ENCODE peak calls at places on chromosomes 5 and 9, in ten cellular contexts. P is stomach; Q is IMR-90; X is naive thymus-derived CD4-positive, alpha-beta T cell; J is heart right ventricle; Z is hepatocyte; Y is cardiac muscle cell; T is CD8-positive, alpha-beta T cell; G is A673; F is aorta. M is an unnamed sample.

GRCh38 chr9:131670247-131670681 is 69.6 kb downstream of the RAPGEF1 start:
- DNase-seq in P (no peak), Q (no peak), X (no peak), J (peak; percentile 51), Z (no peak), Y (no peak), T (no peak), G (no peak), F (peak; percentile 88), M (no peak)

GRCh38 chr5:60334281-60334713 is 365.7 kb downstream of the DEPDC1B start:
- DNase-seq in P (no peak), Q (peak; percentile 65), X (no peak), J (no peak), Z (no peak), Y (no peak), T (no peak), G (no peak), F (no peak), M (no peak)

GRCh38 chr5:74971947-74972460 is 80.4 kb downstream of the GCNT4 start:
- DNase-seq in P (no peak), Q (no peak), X (no peak), J (no peak), Z (no peak), Y (no peak), T (no peak), G (no peak), F (no peak), M (no peak)

GRCh38 chr5:42035526-42035925 is 110.4 kb downstream of the FBXO4 start:
- DNase-seq in P (no peak), Q (no peak), X (no peak), J (no peak), Z (no peak), Y (no peak), T (no peak), G (no peak), F (no peak), M (no peak)

GRCh38 chr5:72937517-72938061 is 18.3 kb upstream of the FCHO2 start:
- DNase-seq in P (no peak), Q (no peak), X (no peak), J (no peak), Z (no peak), Y (no peak), T (no peak), G (no peak), F (no peak), M (no peak)

GRCh38 chr5:61881821-61882220 is 424.2 kb upstream of the KIF2A start:
- DNase-seq in P (no peak), Q (peak; percentile 3), X (no peak), J (no peak), Z (peak; percentile 11), Y (no peak), T (no peak), G (peak; percentile 50), F (no peak), M (no peak)

GRCh38 chr9:115653231-115653630 is 500.4 kb upstream of the PAPPA start:
- DNase-seq in P (no peak), Q (peak; percentile 92), X (no peak), J (no peak), Z (no peak), Y (no peak), T (no peak), G (no peak), F (no peak), M (no peak)

GRCh38 chr9:108473209-108474112 is 382.3 kb downstream of the ACTL7B start:
- DNase-seq in P (no peak), Q (peak; percentile 61), X (no peak), J (no peak), Z (no peak), Y (no peak), T (no peak), G (no peak), F (no peak), M (no peak)

GRCh38 chr9:5801739-5802113 is 31.2 kb downstream of the ERMP1 start:
- DNase-seq in P (no peak), Q (no peak), X (no peak), J (no peak), Z (no peak), Y (no peak), T (no peak), G (no peak), F (no peak), M (no peak)

GRCh38 chr9:90857855-90858254 is 56.2 kb downstream of the SYK start:
- DNase-seq in P (no peak), Q (no peak), X (no peak), J (no peak), Z (no peak), Y (no peak), T (no peak), G (no peak), F (no peak), M (no peak)

GRCh38 chr9:86099695-86100364 is 472 bp upstream of the GOLM1 start:
- DNase-seq in P (peak; percentile 43), Q (peak; percentile 57), X (no peak), J (peak; percentile 19), Z (peak; percentile 76), Y (peak; percentile 49), T (no peak), G (peak; percentile 45), F (peak; percentile 67), M (peak; percentile 29)

GRCh38 chr5:142358648-142359047 is 33.8 kb upstream of the SPRY4 start:
- DNase-seq in P (no peak), Q (no peak), X (no peak), J (no peak), Z (no peak), Y (no peak), T (no peak), G (no peak), F (no peak), M (no peak)

GRCh38 chr5:142358121-142358520 is 33.3 kb upstream of the SPRY4 start:
- DNase-seq in P (no peak), Q (no peak), X (no peak), J (no peak), Z (no peak), Y (no peak), T (no peak), G (no peak), F (no peak), M (no peak)

GRCh38 chr5:142357469-142358090 is 32.8 kb upstream of the SPRY4 start:
- DNase-seq in P (no peak), Q (peak; percentile 10), X (peak; percentile 35), J (no peak), Z (no peak), Y (no peak), T (peak; percentile 6), G (no peak), F (no peak), M (no peak)

GRCh38 chr5:142356318-142356715 is 31.5 kb upstream of the SPRY4 start:
- DNase-seq in P (no peak), Q (peak; percentile 79), X (no peak), J (no peak), Z (no peak), Y (no peak), T (no peak), G (peak; percentile 86), F (no peak), M (no peak)

GRCh38 chr5:142356716-142357468 is 32.1 kb upstream of the SPRY4 start:
- DNase-seq in P (peak; percentile 77), Q (peak; percentile 92), X (peak; percentile 86), J (peak; percentile 86), Z (peak; percentile 88), Y (peak; percentile 87), T (peak; percentile 79), G (peak; percentile 98), F (peak; percentile 92), M (peak; percentile 74)
- H3K4me1 ChIP-seq in P (peaks cover 10% of the 10 kb centered on the region), Q (peaks cover 12% of the 10 kb centered on the region), X (peaks cover 15% of the 10 kb centered on the region), J (peaks cover 13% of the 10 kb centered on the region), Z (peaks cover 13% of the 10 kb centered on the region), Y (peaks cover 5% of the 10 kb centered on the region), T (peaks cover 33% of the 10 kb centered on the region), G (peaks cover 60% of the 10 kb centered on the region), F (no peaks in the 10 kb centered on the region), M (no peaks in the 10 kb centered on the region)

GRCh38 chr5:179887802-179888201 is 19.9 kb downstream of the TBC1D9B start:
- DNase-seq in P (no peak), Q (no peak), X (no peak), J (no peak), Z (no peak), Y (no peak), T (no peak), G (no peak), F (no peak), M (no peak)
- H3K36me3 ChIP-seq in P (peaks cover 70% of the 10 kb centered on the region), Q (peaks cover 83% of the 10 kb centered on the region), X (no peaks in the 10 kb centered on the region), J (peaks cover 4% of the 10 kb centered on the region), Z (peaks cover 5% of the 10 kb centered on the region), Y (peaks cover 19% of the 10 kb centered on the region), T (peaks cover 41% of the 10 kb centered on the region), G (peaks cover 62% of the 10 kb centered on the region), F (peaks cover 18% of the 10 kb centered on the region), M (peaks cover 38% of the 10 kb centered on the region)

GRCh38 chr5:140239461-140239860 is 63.4 kb downstream of the PFDN1 start:
- DNase-seq in P (no peak), Q (no peak), X (no peak), J (no peak), Z (no peak), Y (no peak), T (no peak), G (no peak), F (no peak), M (no peak)
- H3K4me1 ChIP-seq in P (peaks cover 95% of the 10 kb centered on the region), Q (peaks cover 15% of the 10 kb centered on the region), X (no peaks in the 10 kb centered on the region), J (peaks cover 59% of the 10 kb centered on the region), Z (peaks cover 26% of the 10 kb centered on the region), Y (peaks cover 21% of the 10 kb centered on the region), T (no peaks in the 10 kb centered on the region), G (peaks cover 20% of the 10 kb centered on the region), F (no peaks in the 10 kb centered on the region), M (peaks cover 6% of the 10 kb centered on the region)

GRCh38 chr5:1701884-1702283 is 97.8 kb downstream of the MRPL36 start:
- DNase-seq in P (no peak), Q (no peak), X (no peak), J (no peak), Z (no peak), Y (no peak), T (no peak), G (no peak), F (no peak), M (peak; percentile 11)

GRCh38 chr5:1704266-1704665 is 95.4 kb downstream of the MRPL36 start:
- DNase-seq in P (no peak), Q (no peak), X (no peak), J (no peak), Z (no peak), Y (no peak), T (no peak), G (no peak), F (no peak), M (no peak)

GRCh38 chr5:1703352-1704050 is 96.1 kb downstream of the MRPL36 start:
- DNase-seq in P (no peak), Q (no peak), X (no peak), J (no peak), Z (no peak), Y (no peak), T (no peak), G (no peak), F (no peak), M (no peak)

GRCh38 chr5:1701194-1701593 is 98.4 kb downstream of the MRPL36 start:
- DNase-seq in P (no peak), Q (no peak), X (no peak), J (no peak), Z (no peak), Y (no peak), T (no peak), G (no peak), F (no peak), M (peak; percentile 2)

DNA sequence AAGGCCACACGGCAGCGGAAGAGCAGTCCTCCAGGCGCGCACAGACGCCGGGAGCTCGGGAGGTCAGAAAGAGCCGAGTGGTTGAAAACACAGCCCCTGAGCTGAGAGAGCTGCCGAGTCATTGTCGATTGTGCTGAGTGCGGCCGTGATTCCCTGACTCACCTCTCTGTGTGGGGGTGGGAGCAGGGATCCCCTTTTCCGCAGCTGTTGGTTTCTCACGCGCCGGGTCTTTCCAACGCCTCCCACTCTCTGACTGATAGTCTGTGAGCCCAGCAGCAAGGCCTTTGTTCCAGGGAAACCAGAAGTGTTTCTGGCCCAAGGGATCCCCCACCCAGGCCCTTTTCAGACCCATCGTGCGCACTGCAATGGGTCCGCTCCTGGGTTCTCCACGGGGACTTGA is 97.3 kb downstream of the MRPL36 start:
- DNase-seq in P (no peak), Q (no peak), X (no peak), J (no peak), Z (no peak), Y (no peak), T (no peak), G (no peak), F (no peak), M (no peak)
- H3K36me3 ChIP-seq in P (no peaks in the 10 kb centered on the region), Q (no peaks in the 10 kb centered on the region), X (no peaks in the 10 kb centered on the region), J (no peaks in the 10 kb centered on the region), Z (no peaks in the 10 kb centered on the region), Y (no peaks in the 10 kb centered on the region), T (no peaks in the 10 kb centered on the region), G (no peaks in the 10 kb centered on the region), F (no peaks in the 10 kb centered on the region), M (no peaks in the 10 kb centered on the region)

M was measured in breast epithelium.